ENCODE peak calls at places on chromosomes 1 and 21, in ten cellular contexts. T, S, O, E, I, X, H, U, L and N are unnamed samples.

GRCh38 chr21:39385299-39386145 is 36.6 kb upstream of the HMGN1 start:
- DNase-seq in H (no peak), S (peak), U (peak), E (peak), I (peak), O (no peak), T (peak), L (peak), X (peak), N (no peak)

GRCh38 chr1:210692796-210693195 is 364.1 kb downstream of the HHAT start:
- DNase-seq in O (no peak), H (no peak), I (no peak), X (no peak), T (no peak), U (no peak), L (peak), E (no peak), S (no peak), N (no peak)

GRCh38 chr1:31739281-31739853 is 24.8 kb downstream of the ADGRB2 start:
- DNase-seq in H (no peak), L (no peak), U (no peak), T (no peak), O (no peak), I (no peak), X (peak), E (no peak), S (no peak), N (no peak)

GRCh38 chr1:18743233-18743632 is 112.6 kb downstream of the PAX7 start:
- DNase-seq in U (no peak), X (no peak), H (no peak), T (no peak), S (no peak), E (no peak), L (no peak), O (peak), I (no peak), N (no peak)

GRCh38 chr1:226134170-226135058 is 52.1 kb downstream of the ACBD3 start:
- DNase-seq in O (no peak), U (no peak), I (no peak), S (no peak), T (no peak), H (no peak), E (no peak), L (no peak), X (no peak), N (no peak)

GRCh38 chr1:224745388-224745787 is 129.3 kb downstream of the CNIH3 start:
- DNase-seq in H (no peak), X (no peak), T (no peak), L (no peak), S (no peak), I (no peak), E (no peak), O (no peak), U (no peak), N (no peak)

GRCh38 chr1:47664356-47664755 is 226.5 kb downstream of the FOXD2 start:
- DNase-seq in S (no peak), O (no peak), H (no peak), L (no peak), E (no peak), I (no peak), X (no peak), T (no peak), U (no peak), N (no peak)

GRCh38 chr1:155940993-155941844 is at the start of gene RXFP4:
- DNase-seq in O (no peak), L (no peak), X (no peak), I (no peak), T (no peak), E (no peak), U (no peak), S (no peak), H (no peak), N (peak)

GRCh38 chr1:181763736-181764135 is 280.4 kb downstream of the CACNA1E start:
- DNase-seq in O (no peak), I (no peak), X (no peak), H (no peak), E (no peak), S (no peak), T (no peak), L (no peak), U (no peak), N (no peak)

GRCh38 chr1:143717434-143717833 is 254.4 kb downstream of the FAM72C start:
- DNase-seq in T (no peak), E (no peak), S (no peak), O (no peak), U (no peak), L (no peak), I (no peak), H (no peak), X (no peak), N (no peak)